ENCODE peak calls at places on chromosomes 11 and 22, in seven cellular contexts. O is psoas muscle, A is A549, W is body of pancreas, R is heart left ventricle, B is AG04450, C is ovary. Y is an unnamed sample.

GRCh38 chr11:22774716-22775115 is 54.9 kb downstream of the SVIP start:
- DNase-seq in O (no peak), A (no peak), W (no peak), R (no peak), B (no peak), C (no peak), Y (no peak)

GRCh38 chr22:45034821-45035220 is 25.0 kb upstream of the PHF21B start:
- DNase-seq in O (no peak), A (no peak), W (no peak), R (no peak), B (no peak), C (no peak), Y (peak; percentile 24)

GRCh38 chr22:19932367-19933206 is 9.0 kb upstream of the COMT start:
- DNase-seq in O (no peak), A (no peak), W (no peak), R (no peak), B (no peak), C (no peak), Y (peak; percentile 56)

GRCh38 chr11:123429336-123429735 is 733 bp upstream of the GRAMD1B start:
- DNase-seq in O (no peak), A (no peak), W (no peak), R (no peak), B (no peak), C (no peak), Y (no peak)

GRCh38 chr22:48366591-48366990 is 1461.1 kb downstream of the BRD1 start:
- DNase-seq in O (no peak), A (no peak), W (no peak), R (no peak), B (no peak), C (no peak), Y (no peak)

GRCh38 chr22:35868938-35869337 is 151.3 kb downstream of the APOL5 start:
- DNase-seq in O (no peak), A (no peak), W (no peak), R (no peak), B (no peak), C (no peak), Y (no peak)

GRCh38 chr11:11157201-11157600 is 195.8 kb downstream of the CSNK2A3 start:
- DNase-seq in O (no peak), A (peak; percentile 37), W (no peak), R (no peak), B (no peak), C (no peak), Y (no peak)

GRCh38 chr11:36452231-36452630 is 57.8 kb downstream of the TRAF6 start:
- DNase-seq in O (no peak), A (no peak), W (no peak), R (no peak), B (no peak), C (no peak), Y (no peak)

GRCh38 chr11:612201-612960 is 3.4 kb downstream of the IRF7 start:
- DNase-seq in O (peak; percentile 92), A (peak; percentile 57), W (no peak), R (no peak), B (no peak), C (peak; percentile 47), Y (no peak)
- H3K27ac ChIP-seq in O (peak overlapping the region; percentile 93), A (no peak overlapping the region), W (no peak overlapping the region), R (no peak overlapping the region), B (no peak overlapping the region), C (no peak overlapping the region), Y (no peak overlapping the region)

GRCh38 chr22:38081941-38082828 is 1.8 kb downstream of the SLC16A8 start:
- DNase-seq in O (peak; percentile 59), A (no peak), W (no peak), R (no peak), B (no peak), C (peak; percentile 16), Y (peak; percentile 48)

GRCh38 chr22:38082986-38083710 is 836 bp downstream of the SLC16A8 start:
- DNase-seq in O (peak; percentile 45), A (no peak), W (no peak), R (no peak), B (no peak), C (peak; percentile 3), Y (peak; percentile 30)

GRCh38 chr22:38085501-38085900 is 1.5 kb upstream of the SLC16A8 start:
- DNase-seq in O (peak; percentile 34), A (no peak), W (no peak), R (no peak), B (no peak), C (peak; percentile 7), Y (peak; percentile 15)

GRCh38 chr22:38085056-38085455 is 1.1 kb upstream of the SLC16A8 start:
- DNase-seq in O (no peak), A (no peak), W (no peak), R (no peak), B (no peak), C (peak; percentile 6), Y (peak; percentile 20)

GRCh38 chr22:38083931-38084631 is at the start of gene SLC16A8:
- DNase-seq in O (no peak), A (no peak), W (no peak), R (no peak), B (no peak), C (peak; percentile 16), Y (peak; percentile 35)
- H3K27ac ChIP-seq in O (no peak within 1 kb of the TSS), A (no peak within 1 kb of the TSS), W (no peak within 1 kb of the TSS), R (no peak within 1 kb of the TSS), B (no peak within 1 kb of the TSS), C (no peak within 1 kb of the TSS), Y (no peak within 1 kb of the TSS)

DNA sequence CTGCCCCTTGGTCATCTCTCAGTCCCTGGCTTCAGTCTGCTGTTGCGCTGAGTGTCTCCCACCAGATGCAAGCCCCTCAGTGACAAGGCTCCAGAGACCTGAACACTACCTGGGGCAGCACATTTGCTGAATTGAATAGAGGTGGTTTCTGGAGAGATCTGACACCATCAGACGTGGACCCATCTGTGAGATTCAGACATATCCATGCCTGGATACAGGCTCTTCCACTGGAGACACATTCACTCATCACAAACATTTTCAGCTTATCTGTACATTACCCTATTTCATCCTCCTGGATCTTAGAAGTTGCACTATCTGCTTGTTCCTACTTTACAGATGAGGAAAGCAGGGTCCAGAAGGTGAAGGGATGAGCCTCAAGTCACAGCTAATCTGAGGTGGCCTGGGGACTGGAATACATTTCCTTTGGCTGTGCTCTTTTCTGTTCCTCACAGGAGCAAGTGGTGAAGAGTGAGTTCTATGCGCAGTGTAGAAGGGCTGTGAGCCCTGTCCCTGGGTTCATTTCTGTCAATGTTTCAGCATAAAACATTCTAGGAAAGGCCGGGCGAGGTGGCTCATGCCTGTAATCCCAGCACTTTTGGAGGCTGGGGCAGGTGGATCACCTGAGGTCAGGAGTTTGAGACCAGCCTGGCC is 19.0 kb downstream of the ATG16L2 start:
- DNase-seq in O (no peak), A (no peak), W (no peak), R (no peak), B (no peak), C (no peak), Y (no peak)
- H3K27ac ChIP-seq in O (peak overlapping the region; percentile 72), A (no peak overlapping the region), W (peak overlapping the region; percentile 26), R (peak overlapping the region; percentile 98), B (no peak overlapping the region), C (peak overlapping the region; percentile 27), Y (peak overlapping the region; percentile 81)

GRCh38 chr22:41523464-41524221 is 20.6 kb downstream of the POLR3H start:
- DNase-seq in O (no peak), A (no peak), W (peak; percentile 30), R (no peak), B (peak; percentile 71), C (peak; percentile 60), Y (no peak)

GRCh38 chr22:41518048-41518347 is 26.3 kb downstream of the POLR3H start:
- DNase-seq in O (no peak), A (no peak), W (no peak), R (no peak), B (no peak), C (no peak), Y (no peak)

GRCh38 chr22:41524283-41524682 is 20.0 kb downstream of the POLR3H start:
- DNase-seq in O (peak; percentile 74), A (no peak), W (peak; percentile 75), R (peak; percentile 73), B (peak; percentile 50), C (peak; percentile 87), Y (peak; percentile 85)

GRCh38 chr22:41522813-41523212 is 21.5 kb downstream of the POLR3H start:
- DNase-seq in O (no peak), A (no peak), W (no peak), R (no peak), B (no peak), C (no peak), Y (no peak)

DNA sequence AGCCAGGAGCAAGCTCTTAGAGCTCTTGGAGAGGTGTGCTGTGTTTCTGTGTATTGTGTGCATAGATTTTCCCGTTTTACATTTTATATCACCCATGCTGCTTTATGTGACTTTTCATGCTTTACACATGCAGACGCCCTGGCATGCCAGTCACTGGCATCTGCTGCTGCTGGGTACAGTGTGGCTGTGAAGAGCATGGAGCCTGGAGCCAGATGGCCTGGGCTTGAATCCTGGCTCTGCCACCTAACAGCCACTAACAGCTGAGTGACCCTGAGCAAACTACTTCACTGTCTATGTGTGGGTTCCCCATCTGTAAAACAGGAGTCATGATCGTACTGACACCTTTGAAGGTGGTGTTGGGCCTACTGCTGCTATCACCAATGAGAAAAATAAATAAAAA is 23.1 kb downstream of the POLR3H start:
- DNase-seq in O (no peak), A (no peak), W (no peak), R (no peak), B (no peak), C (no peak), Y (no peak)
- H3K27ac ChIP-seq in O (no peak overlapping the region), A (no peak overlapping the region), W (no peak overlapping the region), R (peak overlapping the region; percentile 49), B (no peak overlapping the region), C (no peak overlapping the region), Y (no peak overlapping the region)

DNA sequence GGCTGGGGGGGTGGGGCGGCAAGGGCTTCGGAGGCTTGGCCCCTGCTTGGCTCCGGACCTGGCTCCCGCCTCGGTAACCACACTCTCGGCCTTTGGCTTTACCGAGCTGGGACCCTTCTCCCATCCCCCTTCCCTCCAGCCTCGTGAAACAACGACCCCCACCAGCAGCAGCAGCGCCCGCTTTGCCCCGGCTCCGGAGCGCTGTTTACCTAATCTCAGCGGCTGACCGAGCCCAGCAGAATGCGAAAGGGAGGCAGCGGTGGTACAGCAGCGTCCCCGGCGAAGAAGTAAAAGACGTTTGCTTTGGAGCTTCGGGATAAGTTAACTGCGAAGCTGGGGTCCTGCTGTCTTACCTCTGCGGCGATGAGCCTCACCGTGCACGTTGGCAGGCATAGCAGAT is 2.0 kb upstream of the LARGE1 start:
- DNase-seq in O (peak; percentile 60), A (no peak), W (peak; percentile 18), R (peak; percentile 29), B (no peak), C (peak; percentile 58), Y (no peak)
- H3K27ac ChIP-seq in O (peak overlapping the region; percentile 54), A (peak overlapping the region; percentile 50), W (peak overlapping the region; percentile 42), R (peak overlapping the region; percentile 88), B (peak overlapping the region; percentile 39), C (peak overlapping the region; percentile 80), Y (peak overlapping the region; percentile 49)

GRCh38 chr22:28810839-28811491 is 10.6 kb upstream of the XBP1 start:
- DNase-seq in O (no peak), A (no peak), W (peak; percentile 40), R (no peak), B (no peak), C (no peak), Y (no peak)
- H3K27ac ChIP-seq in O (no peak overlapping the region), A (no peak overlapping the region), W (peak overlapping the region; percentile 91), R (peak overlapping the region; percentile 41), B (no peak overlapping the region), C (no peak overlapping the region), Y (peak overlapping the region; percentile 74)